ENCODE peak calls at places on chromosome 2, in four cellular contexts. P, M, W and A are unnamed samples.

GRCh38 chr2:43192939-43193651 is 33.3 kb downstream of the ZFP36L2 start:
- DNase-seq in M (no peak), P (no peak), W (no peak), A (no peak)

GRCh38 chr2:200814276-200814815 is 2.6 kb downstream of the BZW1 start:
- DNase-seq in P (no peak), M (no peak), W (no peak), A (no peak)

GRCh38 chr2:166375736-166376487 is at the start of gene SCN9A:
- DNase-seq in P (peak; percentile 92), M (peak; percentile 92), W (peak; percentile 42), A (peak; percentile 91)

GRCh38 chr2:239444626-239445625 is 44.1 kb upstream of the HDAC4 start:
- DNase-seq in M (peak; percentile 75), W (no peak), P (peak; percentile 12), A (no peak)

GRCh38 chr2:120465989-120466703 is 120.2 kb downstream of the INHBB start:
- DNase-seq in M (no peak), P (no peak), W (no peak), A (peak; percentile 55)

GRCh38 chr2:64094663-64095382 is 49.4 kb downstream of the PELI1 start:
- DNase-seq in W (no peak), M (no peak), P (no peak), A (no peak)

GRCh38 chr2:133346654-133347053 is 221.6 kb downstream of the NCKAP5 start:
- DNase-seq in M (no peak), P (peak; percentile 21), W (peak; percentile 61), A (no peak)

GRCh38 chr2:127012215-127012614 is 94.7 kb downstream of the BIN1 start:
- DNase-seq in P (no peak), W (no peak), M (no peak), A (no peak)

GRCh38 chr2:40559175-40559574 is 107.3 kb upstream of the SLC8A1 start:
- DNase-seq in W (no peak), M (no peak), P (no peak), A (no peak)

GRCh38 chr2:106886916-106887758 is 1.2 kb upstream of the ST6GAL2 start:
- DNase-seq in W (peak; percentile 20), P (peak; percentile 91), M (peak; percentile 25), A (no peak)

GRCh38 chr2:231640646-231641111 is 48.0 kb downstream of the TEX44 start:
- DNase-seq in M (no peak), P (peak; percentile 82), W (peak; percentile 7), A (no peak)

GRCh38 chr2:102615620-102616436 is 3.5 kb upstream of the SLC9A2 start:
- DNase-seq in M (peak; percentile 59), W (peak; percentile 54), P (peak; percentile 75), A (peak; percentile 88)

GRCh38 chr2:46489430-46489829 is 10.1 kb downstream of the TMEM247 start:
- DNase-seq in M (no peak), P (no peak), W (no peak), A (no peak)

GRCh38 chr2:240509667-240510512 is 47.9 kb downstream of the ANKMY1 start:
- DNase-seq in M (no peak), W (no peak), P (no peak), A (peak; percentile 38)

GRCh38 chr2:47904903-47905453 is 1.3 kb downstream of the FBXO11 start:
- DNase-seq in W (no peak), P (peak; percentile 22), M (peak; percentile 58), A (peak; percentile 91)

GRCh38 chr2:138829326-138829725 is 49.1 kb upstream of the NXPH2 start:
- DNase-seq in M (peak; percentile 27), W (peak; percentile 17), P (peak; percentile 64), A (no peak)

GRCh38 chr2:240159251-240159839 is 18.9 kb upstream of the OTOS start:
- DNase-seq in M (no peak), W (no peak), P (no peak), A (peak; percentile 65)

GRCh38 chr2:219213026-219213415 is 5.7 kb downstream of the ABCB6 start:
- DNase-seq in W (no peak), P (no peak), M (no peak), A (no peak)

GRCh38 chr2:45138904-45139303 is 129.7 kb upstream of the SIX2 start:
- DNase-seq in M (no peak), P (no peak), W (no peak), A (no peak)

GRCh38 chr2:174516495-174517378 is 29.9 kb upstream of the GPR155 start:
- DNase-seq in W (no peak), P (no peak), M (no peak), A (no peak)

GRCh38 chr2:63614448-63614968 is 25.7 kb downstream of the MDH1 start:
- DNase-seq in W (no peak), P (peak; percentile 13), M (no peak), A (no peak)

GRCh38 chr2:137117385-137117784 is 352.0 kb downstream of the THSD7B start:
- DNase-seq in P (no peak), W (peak; percentile 30), M (no peak), A (no peak)

GRCh38 chr2:85550476-85550875 is 10.8 kb downstream of the GGCX start:
- DNase-seq in P (no peak), W (no peak), M (no peak), A (no peak)

GRCh38 chr2:226213717-226214116 is 585.9 kb downstream of the IRS1 start:
- DNase-seq in M (no peak), W (peak; percentile 56), P (peak; percentile 32), A (no peak)

GRCh38 chr2:196718796-196719564 is 79.5 kb downstream of the CCDC150 start:
- DNase-seq in M (peak; percentile 74), W (peak; percentile 48), P (peak; percentile 72), A (no peak)

GRCh38 chr2:33810046-33810835 is 211.1 kb upstream of the FAM98A start:
- DNase-seq in W (peak; percentile 1), P (no peak), M (no peak), A (no peak)

GRCh38 chr2:100060875-100061274 is 81.5 kb downstream of the AFF3 start:
- DNase-seq in M (no peak), W (no peak), P (no peak), A (no peak)

GRCh38 chr2:12243381-12243780 is 473.4 kb upstream of the TRIB2 start:
- DNase-seq in M (no peak), P (no peak), W (no peak), A (no peak)

GRCh38 chr2:239523944-239524310 is 123.1 kb upstream of the HDAC4 start:
- DNase-seq in P (no peak), M (no peak), W (no peak), A (no peak)

GRCh38 chr2:52452201-52452600 is 1315.4 kb upstream of the CHAC2 start:
- DNase-seq in M (no peak), W (no peak), P (no peak), A (no peak)

DNA sequence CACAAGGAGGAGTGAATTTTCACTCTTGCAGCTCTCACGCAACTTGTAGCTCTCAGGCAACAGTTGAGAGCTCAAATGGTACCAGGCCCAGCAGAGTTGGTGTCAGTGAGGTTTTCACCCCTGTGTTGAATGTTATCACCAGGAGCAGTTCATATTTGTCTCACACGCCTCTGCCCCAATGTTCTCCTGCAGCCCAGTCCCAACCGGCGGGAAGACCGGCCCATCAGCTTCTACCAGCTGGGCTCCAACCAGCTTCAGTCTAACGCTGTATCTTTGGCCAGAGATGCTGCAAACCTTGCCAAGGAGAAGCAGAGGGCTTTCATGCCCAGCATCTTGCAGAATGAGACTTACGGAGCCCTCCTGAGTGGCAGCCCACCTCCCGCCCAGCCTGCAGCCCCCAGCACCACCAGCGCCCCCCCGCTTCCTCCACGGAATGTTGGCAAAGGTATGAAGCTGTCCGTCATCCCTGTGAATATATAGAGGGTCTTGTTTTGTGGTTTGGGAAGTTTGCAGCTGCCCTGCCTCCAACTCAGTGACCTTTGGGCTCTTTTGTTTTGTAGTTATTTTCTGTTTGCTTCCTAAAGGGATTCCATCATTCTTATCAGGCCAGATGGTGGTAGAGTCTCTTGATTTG is 35.1 kb downstream of the ITGB1BP1 start:
- DNase-seq in W (no peak), P (no peak), M (no peak), A (peak; percentile 45)
- H3K27ac ChIP-seq in W (no peak overlapping the region), P (no peak overlapping the region), M (no peak overlapping the region), A (no peak overlapping the region)

DNA sequence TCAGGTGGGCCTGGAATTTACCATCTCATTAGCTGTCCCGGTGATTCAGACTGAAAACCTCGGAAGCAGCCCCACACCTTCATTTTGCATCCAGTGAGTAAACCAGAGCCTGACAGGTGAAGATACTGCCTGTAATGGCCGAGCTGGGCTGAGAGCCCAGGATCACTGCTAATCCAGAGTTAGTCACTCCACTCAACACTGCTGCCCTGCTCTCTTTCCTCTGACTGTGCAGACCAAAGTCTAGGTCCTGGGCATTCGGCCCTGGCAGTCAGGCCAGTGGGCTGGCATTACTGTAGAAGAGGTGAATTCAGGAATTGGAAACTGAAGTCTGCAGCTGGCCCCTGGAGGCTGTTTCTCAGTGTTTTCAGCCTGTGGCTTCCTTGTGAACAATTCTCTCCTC is 44.3 kb downstream of the TMEM17 start:
- DNase-seq in M (peak; percentile 85), P (peak; percentile 38), W (no peak), A (no peak)
- H3K27ac ChIP-seq in M (peak overlapping the region; percentile 95), P (peak overlapping the region; percentile 99), W (no peak overlapping the region), A (no peak overlapping the region)

GRCh38 chr2:75559633-75560021 is 1.1 kb downstream of the EVA1A start:
- DNase-seq in W (no peak), P (no peak), M (no peak), A (no peak)

GRCh38 chr2:75560768-75561565 is at the start of gene EVA1A:
- DNase-seq in P (peak; percentile 33), W (peak; percentile 83), M (peak; percentile 73), A (no peak)

GRCh38 chr2:75558786-75559428 is 1.8 kb downstream of the EVA1A start:
- DNase-seq in W (peak; percentile 39), M (no peak), P (no peak), A (no peak)

GRCh38 chr2:75561566-75562512 is 1.1 kb upstream of the EVA1A start:
- DNase-seq in M (no peak), W (peak; percentile 37), P (no peak), A (no peak)

DNA sequence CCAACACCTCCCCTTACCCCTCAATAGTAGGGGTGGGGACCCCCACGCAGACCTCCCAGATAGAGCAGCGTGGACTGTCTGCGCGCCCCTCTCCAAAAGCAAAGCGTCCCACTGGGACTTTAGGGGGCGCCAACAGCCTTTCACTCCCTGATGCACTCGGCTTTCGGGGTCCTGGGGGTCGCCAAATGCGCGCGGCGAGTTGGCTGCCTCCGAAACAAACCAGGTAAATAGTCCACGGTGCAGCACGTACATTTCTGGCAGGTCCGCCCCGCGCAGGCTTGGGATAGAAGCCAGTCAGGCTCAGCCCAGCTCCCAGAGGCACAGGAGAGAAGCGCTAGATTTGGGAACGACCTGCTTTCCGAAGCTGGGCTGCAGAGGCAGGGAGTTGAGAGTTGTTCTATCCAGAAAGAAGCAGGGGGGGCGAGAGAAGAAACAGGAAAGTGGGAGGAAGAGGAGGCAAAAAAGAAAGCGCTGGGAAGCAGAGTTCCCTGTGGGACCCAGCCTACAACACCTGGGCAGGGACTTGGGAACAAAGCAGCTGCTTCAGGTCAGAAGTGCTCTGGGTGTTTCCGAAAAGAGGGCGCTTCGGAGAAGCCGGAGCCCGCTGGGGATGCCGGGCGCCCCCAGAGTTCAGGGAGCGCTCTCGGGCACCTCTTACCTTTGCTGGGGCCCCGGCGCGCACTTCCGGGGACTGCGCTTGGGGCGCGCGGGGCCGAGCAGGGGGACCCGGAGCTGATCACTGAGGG is 544 bp downstream of the EVA1A start:
- DNase-seq in M (peak; percentile 49), P (peak; percentile 31), W (peak; percentile 27), A (no peak)
- H3K27ac ChIP-seq in M (peak overlapping the region; percentile 85), P (peak overlapping the region; percentile 72), W (peak overlapping the region; percentile 98), A (peak overlapping the region; percentile 81)

GRCh38 chr2:98013407-98014042 is 17.8 kb upstream of the TMEM131 start:
- DNase-seq in P (no peak), W (peak; percentile 88), M (no peak), A (no peak)

GRCh38 chr2:98012561-98012979 is 16.8 kb upstream of the TMEM131 start:
- DNase-seq in P (no peak), W (no peak), M (no peak), A (peak; percentile 78)

GRCh38 chr2:98016908-98017700 is 21.4 kb upstream of the TMEM131 start:
- DNase-seq in W (no peak), M (no peak), P (no peak), A (no peak)

GRCh38 chr2:98014379-98014778 is 18.6 kb upstream of the TMEM131 start:
- DNase-seq in W (no peak), M (no peak), P (no peak), A (no peak)

GRCh38 chr2:98015681-98016080 is 19.9 kb upstream of the TMEM131 start:
- DNase-seq in M (no peak), P (no peak), W (no peak), A (no peak)
- H3K27ac ChIP-seq in M (no peak overlapping the region), P (no peak overlapping the region), W (no peak overlapping the region), A (no peak overlapping the region)